ENCODE peak calls at places on chromosomes 13 and 19, in seven cellular contexts. J, K, E, R, U, H and F are unnamed samples.
A peak's percentile ranks its signal among the peaks of the same experiment; 100 is the strongest.

GRCh38 chr19:42563352-42564210 is 31.1 kb downstream of the CEACAM8 start:
- DNase-seq in J (peak; percentile 29), K (peak; percentile 39), E (peak; percentile 60), R (peak; percentile 71), U (no peak), H (peak; percentile 75), F (peak; percentile 1)

GRCh38 chr13:42883142-42883541 is 101.8 kb downstream of the FAM216B start:
- DNase-seq in J (no peak), K (no peak), E (peak; percentile 56), R (no peak), U (no peak), H (no peak), F (no peak)

GRCh38 chr13:68254151-68254550 is 1024.0 kb upstream of the PCDH9 start:
- DNase-seq in J (no peak), K (no peak), E (no peak), R (no peak), U (no peak), H (no peak), F (no peak)

GRCh38 chr13:24215732-24216131 is 55.2 kb downstream of the SPATA13 start:
- DNase-seq in J (peak; percentile 63), K (peak; percentile 60), E (peak; percentile 75), R (peak; percentile 31), U (no peak), H (peak; percentile 86), F (peak; percentile 93)

GRCh38 chr19:13699786-13700185 is 64.5 kb upstream of the MRI1 start:
- DNase-seq in J (no peak), K (no peak), E (no peak), R (no peak), U (no peak), H (no peak), F (no peak)

GRCh38 chr19:42095814-42096230 is 19.9 kb downstream of the ZNF574 start:
- DNase-seq in J (no peak), K (no peak), E (no peak), R (peak; percentile 83), U (peak; percentile 99), H (no peak), F (no peak)

GRCh38 chr13:74771964-74772363 is 637.8 kb upstream of the KLF12 start:
- DNase-seq in J (no peak), K (peak; percentile 87), E (peak; percentile 77), R (no peak), U (no peak), H (no peak), F (peak; percentile 13)

GRCh38 chr19:47813304-47813994 is 8.3 kb upstream of the CRX start:
- DNase-seq in J (peak; percentile 69), K (peak; percentile 18), E (peak; percentile 70), R (peak; percentile 95), U (peak; percentile 99), H (peak; percentile 64), F (no peak)

GRCh38 chr13:46614582-46614981 is 61.6 kb downstream of the LRCH1 start:
- DNase-seq in J (no peak), K (peak; percentile 93), E (peak; percentile 88), R (no peak), U (no peak), H (no peak), F (no peak)

GRCh38 chr13:81275666-81276258 is 934.8 kb upstream of the SPRY2 start:
- DNase-seq in J (no peak), K (no peak), E (no peak), R (no peak), U (peak; percentile 51), H (no peak), F (no peak)

GRCh38 chr19:42074513-42075363 is 1.2 kb upstream of the ZNF574 start:
- DNase-seq in J (no peak), K (no peak), E (peak; percentile 22), R (no peak), U (peak; percentile 56), H (peak; percentile 63), F (no peak)

GRCh38 chr13:22498006-22498405 is 682.8 kb upstream of the SGCG start:
- DNase-seq in J (no peak), K (no peak), E (no peak), R (no peak), U (no peak), H (no peak), F (no peak)

GRCh38 chr13:46202956-46203355 is 8.8 kb upstream of the LRRC63 start:
- DNase-seq in J (no peak), K (no peak), E (no peak), R (no peak), U (no peak), H (peak; percentile 61), F (no peak)

GRCh38 chr13:80037505-80037888 is 303.4 kb downstream of the SPRY2 start:
- DNase-seq in J (no peak), K (peak; percentile 95), E (peak; percentile 68), R (no peak), U (no peak), H (no peak), F (peak; percentile 88)

GRCh38 chr13:64332048-64332447 is 2898.1 kb downstream of the PCDH9 start:
- DNase-seq in J (no peak), K (peak; percentile 10), E (no peak), R (no peak), U (no peak), H (no peak), F (no peak)

GRCh38 chr13:84645196-84646071 is 763.2 kb upstream of the SLITRK1 start:
- DNase-seq in J (no peak), K (peak; percentile 71), E (no peak), R (no peak), U (no peak), H (no peak), F (no peak)

GRCh38 chr13:36190771-36191170 is 23.6 kb downstream of the SOHLH2 start:
- DNase-seq in J (no peak), K (no peak), E (peak; percentile 52), R (no peak), U (no peak), H (no peak), F (no peak)

GRCh38 chr19:15161028-15161984 is 39.5 kb downstream of the NOTCH3 start:
- DNase-seq in J (no peak), K (peak; percentile 18), E (no peak), R (no peak), U (no peak), H (no peak), F (no peak)

GRCh38 chr13:98143601-98144500 is 957 bp downstream of the FARP1 start:
- DNase-seq in J (no peak), K (peak; percentile 44), E (peak; percentile 61), R (peak; percentile 63), U (no peak), H (peak; percentile 57), F (no peak)

GRCh38 chr13:45298206-45298505 is 42.8 kb downstream of the TPT1 start:
- DNase-seq in J (no peak), K (no peak), E (no peak), R (no peak), U (no peak), H (no peak), F (no peak)

GRCh38 chr13:28486144-28486543 is 8.8 kb downstream of the FLT1 start:
- DNase-seq in J (no peak), K (no peak), E (peak; percentile 41), R (no peak), U (no peak), H (no peak), F (no peak)

GRCh38 chr19:38551450-38551813 is 66.3 kb downstream of the MAP4K1 start:
- DNase-seq in J (no peak), K (no peak), E (no peak), R (no peak), U (no peak), H (no peak), F (no peak)

GRCh38 chr13:94708031-94708571 is 4.2 kb downstream of the SOX21 start:
- DNase-seq in J (no peak), K (no peak), E (no peak), R (peak; percentile 95), U (peak; percentile 71), H (no peak), F (no peak)

GRCh38 chr13:41643502-41643901 is 186.2 kb downstream of the RGCC start:
- DNase-seq in J (no peak), K (no peak), E (no peak), R (no peak), U (no peak), H (no peak), F (no peak)

GRCh38 chr13:114200673-114201005 is 21.6 kb downstream of the CFAP97D2 start:
- DNase-seq in J (no peak), K (peak; percentile 19), E (peak; percentile 26), R (no peak), U (no peak), H (no peak), F (no peak)

GRCh38 chr19:19748249-19748938 is 15.5 kb upstream of the ZNF14 start:
- DNase-seq in J (peak; percentile 10), K (no peak), E (no peak), R (no peak), U (no peak), H (peak; percentile 17), F (no peak)

GRCh38 chr19:9431475-9431874 is 3.9 kb downstream of the ZNF266 start:
- DNase-seq in J (no peak), K (peak; percentile 29), E (peak; percentile 49), R (peak; percentile 58), U (peak; percentile 85), H (peak; percentile 69), F (no peak)
- TF ChIP-seq CTCF in J (no peak), K (peak; percentile 45), E (peak; percentile 52), R (peak; percentile 67), U (peak; percentile 73), H (peak; percentile 37), F (peak; percentile 29)

GRCh38 chr19:53579518-53579917 is 41.6 kb downstream of the ZNF331 start:
- DNase-seq in J (no peak), K (no peak), E (no peak), R (no peak), U (no peak), H (no peak), F (no peak)
- H3K4me3 ChIP-seq in J (no peak overlapping the region), K (no peak overlapping the region), E (no peak overlapping the region), R (no peak overlapping the region), U (no peak overlapping the region), H (no peak overlapping the region), F (no peak overlapping the region)

GRCh38 chr13:32415019-32415418 is 12.9 kb downstream of the N4BP2L1 start:
- DNase-seq in J (no peak), K (no peak), E (peak; percentile 21), R (peak; percentile 51), U (no peak), H (no peak), F (no peak)
- TF ChIP-seq CTCF in J (peak; percentile 13), K (peak; percentile 37), E (peak; percentile 65), R (peak; percentile 74), U (peak; percentile 68), H (peak; percentile 11), F (peak; percentile 76)

GRCh38 chr19:1438035-1438932 is at the start of gene RPS15:
- DNase-seq in J (peak; percentile 96), K (peak; percentile 94), E (peak; percentile 97), R (peak; percentile 97), U (peak; percentile 97), H (peak; percentile 97), F (peak; percentile 58)

GRCh38 chr19:1438933-1439358 is 750 bp downstream of the RPS15 start:
- DNase-seq in J (no peak), K (no peak), E (no peak), R (peak; percentile 45), U (no peak), H (no peak), F (no peak)

GRCh38 chr19:1440418-1440801 is 2.2 kb downstream of the RPS15 start:
- DNase-seq in J (no peak), K (no peak), E (no peak), R (no peak), U (no peak), H (no peak), F (no peak)

GRCh38 chr19:1435378-1435989 is 2.7 kb upstream of the RPS15 start:
- DNase-seq in J (no peak), K (no peak), E (no peak), R (no peak), U (no peak), H (no peak), F (no peak)

GRCh38 chr19:1437609-1438008 is 587 bp upstream of the RPS15 start:
- DNase-seq in J (no peak), K (no peak), E (no peak), R (no peak), U (no peak), H (no peak), F (no peak)
- H3K4me3 ChIP-seq in J (no peak overlapping the region), K (no peak overlapping the region), E (no peak overlapping the region), R (no peak overlapping the region), U (no peak overlapping the region), H (no peak overlapping the region), F (peak overlapping the region; percentile 78)